ENCODE peak calls at places on chromosomes 13 and 19, in four cellular contexts. One of them, this sample, is unnamed.

GRCh38 chr19:1250374-1251232 is 2.2 kb downstream of the MIDN start:
- DNase-seq in fibroblast of lung: peak; percentile 67
- DNase-seq in neural progenitor cell: peak; percentile 96
- DNase-seq in pancreas: peak; percentile 74
- DNase-seq in this sample: no peak

GRCh38 chr13:114059946-114060860 is 72.2 kb downstream of the RASA3 start:
- DNase-seq in fibroblast of lung: no peak
- DNase-seq in neural progenitor cell: no peak
- DNase-seq in pancreas: no peak
- DNase-seq in this sample: no peak

GRCh38 chr19:30686252-30686762 is 314.1 kb downstream of the ZNF536 start:
- DNase-seq in fibroblast of lung: peak; percentile 14
- DNase-seq in neural progenitor cell: no peak
- DNase-seq in pancreas: no peak
- DNase-seq in this sample: no peak

GRCh38 chr19:31583148-31583547 is 233.9 kb upstream of the TSHZ3 start:
- DNase-seq in fibroblast of lung: no peak
- DNase-seq in neural progenitor cell: no peak
- DNase-seq in pancreas: no peak
- DNase-seq in this sample: no peak

GRCh38 chr19:40523322-40524047 is 53.2 kb upstream of the SHKBP1 start:
- DNase-seq in fibroblast of lung: peak; percentile 37
- DNase-seq in neural progenitor cell: peak; percentile 83
- DNase-seq in pancreas: peak; percentile 69
- DNase-seq in this sample: no peak

GRCh38 chr13:30158774-30159445 is 148.4 kb downstream of the KATNAL1 start:
- DNase-seq in fibroblast of lung: peak; percentile 86
- DNase-seq in neural progenitor cell: no peak
- DNase-seq in pancreas: no peak
- DNase-seq in this sample: no peak

GRCh38 chr13:43058318-43058674 is 34.9 kb downstream of the DNAJC15 start:
- DNase-seq in fibroblast of lung: peak; percentile 69
- DNase-seq in neural progenitor cell: no peak
- DNase-seq in pancreas: no peak
- DNase-seq in this sample: no peak

GRCh38 chr19:34725400-34725799 is 8.6 kb upstream of the ZNF181 start:
- DNase-seq in fibroblast of lung: no peak
- DNase-seq in neural progenitor cell: no peak
- DNase-seq in pancreas: no peak
- DNase-seq in this sample: no peak

GRCh38 chr13:98173431-98173921 is 3.6 kb downstream of the RNF113B start:
- DNase-seq in fibroblast of lung: peak; percentile 100
- DNase-seq in neural progenitor cell: peak; percentile 28
- DNase-seq in pancreas: no peak
- DNase-seq in this sample: no peak

GRCh38 chr13:50561774-50562173 is 281.7 kb downstream of the DLEU7 start:
- DNase-seq in fibroblast of lung: no peak
- DNase-seq in neural progenitor cell: no peak
- DNase-seq in pancreas: no peak
- DNase-seq in this sample: no peak

GRCh38 chr13:50720856-50721663 is 122.4 kb downstream of the DLEU7 start:
- DNase-seq in fibroblast of lung: peak; percentile 56
- DNase-seq in neural progenitor cell: no peak
- DNase-seq in pancreas: peak; percentile 25
- DNase-seq in this sample: no peak

GRCh38 chr19:12202250-12202649 is 39.4 kb downstream of the ZNF136 start:
- DNase-seq in fibroblast of lung: no peak
- DNase-seq in neural progenitor cell: peak; percentile 48
- DNase-seq in pancreas: peak; percentile 36
- DNase-seq in this sample: no peak

DNA sequence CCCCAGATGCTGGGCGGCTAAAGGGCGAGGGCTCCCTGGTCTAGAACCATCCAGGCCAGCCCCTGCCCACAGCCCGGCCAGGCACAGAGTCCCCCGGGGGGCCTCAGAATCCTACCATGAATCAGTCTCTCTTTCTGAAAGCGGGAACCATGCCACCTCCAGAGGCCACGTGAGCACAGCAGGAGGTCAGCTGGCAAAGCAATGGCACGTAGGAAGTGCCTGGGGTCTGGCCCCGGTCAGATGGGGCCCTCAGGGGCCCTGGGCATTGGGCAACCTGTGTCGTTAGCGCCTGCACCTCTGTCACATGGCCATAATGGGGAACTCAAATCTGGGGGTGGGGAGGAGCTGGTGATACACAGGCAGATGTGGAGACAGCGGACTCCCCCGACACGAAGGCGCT is 8.8 kb downstream of the MFSD12 start:
- DNase-seq in fibroblast of lung: no peak
- DNase-seq in neural progenitor cell: no peak
- DNase-seq in pancreas: no peak
- DNase-seq in this sample: no peak
- H3K27me3 ChIP-seq in fibroblast of lung: no peaks in the 10 kb centered on the region
- H3K27me3 ChIP-seq in neural progenitor cell: no peaks in the 10 kb centered on the region
- H3K27me3 ChIP-seq in pancreas: no peaks in the 10 kb centered on the region
- H3K27me3 ChIP-seq in this sample: no peaks in the 10 kb centered on the region

GRCh38 chr19:55369651-55370304 is 485 bp downstream of the IL11 start:
- DNase-seq in fibroblast of lung: peak; percentile 79
- DNase-seq in neural progenitor cell: peak; percentile 87
- DNase-seq in pancreas: no peak
- DNase-seq in this sample: no peak
- H3K27ac ChIP-seq in fibroblast of lung: peak overlapping the region; percentile 71
- H3K27ac ChIP-seq in neural progenitor cell: no peak overlapping the region
- H3K27ac ChIP-seq in pancreas: no peak overlapping the region
- H3K27ac ChIP-seq in this sample: no peak overlapping the region

DNA sequence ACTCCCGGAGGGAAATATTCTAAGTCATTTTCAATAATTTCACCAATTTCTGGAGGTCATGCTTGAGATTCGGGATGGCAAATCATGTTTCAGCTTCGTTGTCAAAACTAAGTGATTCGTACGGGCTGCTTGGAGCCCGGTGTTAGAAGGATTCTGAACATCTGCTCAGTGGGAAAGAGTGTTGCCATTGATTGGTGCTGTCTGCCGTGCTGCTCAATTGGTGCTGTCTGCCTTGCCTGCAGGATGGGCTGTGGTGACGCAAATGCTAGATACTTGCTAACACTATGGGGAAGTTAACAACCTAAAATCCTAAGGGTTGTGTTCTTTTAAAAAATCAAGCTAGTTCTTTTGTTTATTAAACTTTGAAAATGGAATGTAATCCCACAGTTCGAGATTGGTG is 17.3 kb upstream of the CACNG8 start:
- DNase-seq in fibroblast of lung: peak; percentile 20
- DNase-seq in neural progenitor cell: peak; percentile 35
- DNase-seq in pancreas: no peak
- DNase-seq in this sample: no peak
- H3K27me3 ChIP-seq in fibroblast of lung: peaks cover 5% of the 10 kb centered on the region
- H3K27me3 ChIP-seq in neural progenitor cell: peaks cover 19% of the 10 kb centered on the region
- H3K27me3 ChIP-seq in pancreas: no peaks in the 10 kb centered on the region
- H3K27me3 ChIP-seq in this sample: no peaks in the 10 kb centered on the region

DNA sequence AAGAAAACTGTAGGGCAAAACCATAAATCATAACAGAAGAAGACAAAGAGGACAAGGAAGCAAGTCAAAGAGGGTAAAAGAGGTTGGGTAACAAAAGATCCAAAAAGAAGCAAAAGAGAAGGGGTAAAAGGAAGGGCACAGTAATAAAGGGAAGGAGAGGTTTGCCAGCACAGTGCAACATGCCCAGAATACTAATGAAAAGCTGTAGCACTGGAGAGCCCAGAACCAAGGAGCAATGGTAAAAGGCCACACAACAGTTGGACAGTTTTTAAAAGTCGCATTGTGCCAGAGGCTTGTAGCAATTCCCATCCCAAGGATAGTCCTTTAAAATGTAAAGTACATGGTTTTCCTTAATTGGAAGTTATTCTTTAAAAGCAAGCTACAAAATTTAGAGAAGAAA is 506.5 kb downstream of the PCDH9 start:
- DNase-seq in fibroblast of lung: no peak
- DNase-seq in neural progenitor cell: no peak
- DNase-seq in pancreas: no peak
- DNase-seq in this sample: no peak
- H3K27ac ChIP-seq in fibroblast of lung: no peak overlapping the region
- H3K27ac ChIP-seq in neural progenitor cell: no peak overlapping the region
- H3K27ac ChIP-seq in pancreas: no peak overlapping the region
- H3K27ac ChIP-seq in this sample: no peak overlapping the region

DNA sequence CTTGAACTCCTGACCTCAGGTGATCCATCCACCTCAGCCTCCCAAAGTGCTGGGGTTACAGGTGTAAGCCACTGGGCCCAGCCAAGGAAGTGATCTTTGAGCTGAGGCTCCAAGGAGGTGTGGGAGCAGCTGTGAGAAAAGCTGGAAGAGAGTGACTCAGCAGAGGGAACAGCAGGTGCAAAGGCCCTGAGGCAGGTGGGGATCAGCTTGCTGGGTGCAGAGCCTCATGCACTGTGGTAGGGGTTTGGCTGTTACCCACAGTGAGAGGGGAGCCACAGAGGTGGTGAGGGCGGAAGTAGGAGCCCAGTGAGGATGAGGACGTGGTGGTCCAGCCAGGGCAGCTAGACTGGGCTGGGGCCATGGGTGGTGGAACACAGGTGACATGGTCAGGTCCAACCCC is 6.5 kb downstream of the NPAS1 start:
- DNase-seq in fibroblast of lung: no peak
- DNase-seq in neural progenitor cell: no peak
- DNase-seq in pancreas: no peak
- DNase-seq in this sample: no peak
- H3K27me3 ChIP-seq in fibroblast of lung: peaks cover 31% of the 10 kb centered on the region
- H3K27me3 ChIP-seq in neural progenitor cell: peaks cover 64% of the 10 kb centered on the region
- H3K27me3 ChIP-seq in pancreas: no peaks in the 10 kb centered on the region
- H3K27me3 ChIP-seq in this sample: peaks cover 15% of the 10 kb centered on the region

GRCh38 chr19:50513746-50514345 is at the start of gene ASPDH:
- DNase-seq in fibroblast of lung: no peak
- DNase-seq in neural progenitor cell: peak; percentile 50
- DNase-seq in pancreas: no peak
- DNase-seq in this sample: no peak
- H3K27ac ChIP-seq in fibroblast of lung: no peak within 1 kb of the TSS
- H3K27ac ChIP-seq in neural progenitor cell: no peak within 1 kb of the TSS
- H3K27ac ChIP-seq in pancreas: no peak within 1 kb of the TSS
- H3K27ac ChIP-seq in this sample: no peak within 1 kb of the TSS

DNA sequence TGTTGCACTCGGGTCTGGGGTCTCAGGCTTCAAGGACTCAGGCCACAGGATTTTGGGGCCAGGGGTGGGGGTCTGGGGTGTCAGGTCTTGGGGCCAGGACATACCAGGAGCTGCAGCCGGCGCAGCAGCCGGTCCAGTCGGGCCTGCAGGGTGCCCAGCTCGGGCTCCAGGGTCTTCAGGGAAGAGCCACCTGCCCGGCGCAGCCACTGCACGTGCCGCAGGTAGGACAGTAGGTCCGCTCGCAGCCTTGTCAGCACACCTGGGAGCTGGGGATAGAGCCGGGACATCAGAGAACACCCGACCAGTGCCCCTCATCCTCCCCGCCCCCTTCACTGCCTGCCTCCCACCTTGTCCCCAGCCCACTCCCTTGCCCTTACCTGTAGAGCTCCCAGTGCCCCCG is 2.2 kb downstream of the IL11 start:
- DNase-seq in fibroblast of lung: no peak
- DNase-seq in neural progenitor cell: no peak
- DNase-seq in pancreas: no peak
- DNase-seq in this sample: no peak
- H3K27me3 ChIP-seq in fibroblast of lung: no peaks in the 10 kb centered on the region
- H3K27me3 ChIP-seq in neural progenitor cell: peaks cover 61% of the 10 kb centered on the region
- H3K27me3 ChIP-seq in pancreas: no peaks in the 10 kb centered on the region
- H3K27me3 ChIP-seq in this sample: peaks cover 14% of the 10 kb centered on the region

DNA sequence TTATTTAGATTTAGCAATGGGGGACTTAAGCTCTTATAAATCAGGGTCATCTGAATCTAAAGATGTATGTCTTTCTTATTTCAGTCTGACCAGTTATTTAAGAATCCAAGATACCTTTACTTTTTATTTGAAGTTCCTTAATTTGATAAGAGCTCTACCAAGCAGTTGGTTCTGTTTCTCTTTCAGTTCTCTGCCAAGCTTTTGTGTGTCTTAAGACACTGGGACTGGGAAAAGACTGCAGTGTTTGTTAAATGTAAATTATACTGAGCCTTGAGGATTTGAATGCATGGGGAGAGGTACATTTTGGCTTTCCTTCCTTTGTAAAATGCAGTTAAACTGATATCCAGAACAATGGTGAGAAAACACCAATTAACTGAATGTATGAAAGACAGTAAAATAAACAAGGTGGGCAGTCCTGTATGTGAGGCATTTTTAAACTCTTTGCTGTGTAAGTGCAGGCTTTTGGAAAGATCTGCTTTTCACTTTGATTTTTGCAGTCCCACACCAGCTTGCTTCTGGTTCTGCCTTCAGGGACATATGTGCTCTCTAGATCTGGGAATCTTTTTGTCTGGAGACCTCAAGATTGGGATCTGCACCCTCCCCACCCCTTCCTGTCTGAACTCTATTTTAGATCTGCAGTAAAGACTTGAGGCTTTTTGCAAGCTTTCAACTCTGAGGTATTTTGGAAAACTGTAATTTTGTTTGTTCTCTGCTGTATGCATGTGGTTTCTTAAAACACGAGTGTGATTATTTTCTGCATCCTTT is 77.6 kb downstream of the LRCH1 start:
- DNase-seq in fibroblast of lung: no peak
- DNase-seq in neural progenitor cell: peak; percentile 34
- DNase-seq in pancreas: no peak
- DNase-seq in this sample: no peak
- H3K27ac ChIP-seq in fibroblast of lung: no peak overlapping the region
- H3K27ac ChIP-seq in neural progenitor cell: no peak overlapping the region
- H3K27ac ChIP-seq in pancreas: no peak overlapping the region
- H3K27ac ChIP-seq in this sample: no peak overlapping the region

GRCh38 chr19:42469311-42470239 is 26.8 kb upstream of the CXCL17 start:
- DNase-seq in fibroblast of lung: peak; percentile 5
- DNase-seq in neural progenitor cell: no peak
- DNase-seq in pancreas: no peak
- DNase-seq in this sample: no peak
- H3K27me3 ChIP-seq in fibroblast of lung: no peaks in the 10 kb centered on the region
- H3K27me3 ChIP-seq in neural progenitor cell: no peaks in the 10 kb centered on the region
- H3K27me3 ChIP-seq in pancreas: no peaks in the 10 kb centered on the region
- H3K27me3 ChIP-seq in this sample: no peaks in the 10 kb centered on the region